ENCODE peak calls at places on chromosomes 4 and X, in eight cellular contexts. E is stimulated activated CD4-positive, alpha-beta T cell treated with anti-CD3 and anti-CD28 coated beads, Interleukin-1b, Interleukin-23, amount 100 ng/mL, for 24 hours; P is neural progenitor cell; D is heart right ventricle; I is astrocyte of the spinal cord; T is NB4; X is psoas muscle; U is GM12878. C is an unnamed sample.

GRCh38 chr4:52664479-52664878 is 5.4 kb upstream of the USP46 start:
- DNase-seq in X (no peak), T (no peak), D (no peak), I (no peak), E (no peak), U (no peak), P (no peak), C (no peak)

GRCh38 chrX:50103866-50104566 is 96.8 kb downstream of the AKAP4 start:
- DNase-seq in P (no peak), X (no peak), D (no peak), U (no peak), E (no peak), T (no peak), I (no peak), C (peak)

GRCh38 chr4:112280657-112281056 is 5.0 kb downstream of the TIFA start:
- DNase-seq in I (no peak), T (no peak), D (no peak), E (no peak), X (no peak), U (no peak), P (no peak), C (no peak)

GRCh38 chrX:68841251-68842049 is 12.6 kb downstream of the EFNB1 start:
- DNase-seq in P (no peak), U (no peak), D (no peak), X (no peak), T (peak), I (no peak), E (no peak), C (no peak)

GRCh38 chr4:14792702-14793227 is 209.5 kb upstream of the CPEB2 start:
- DNase-seq in D (no peak), P (no peak), I (peak), T (no peak), U (no peak), E (no peak), X (no peak), C (peak)

GRCh38 chr4:21753084-21753760 is 195.3 kb downstream of the KCNIP4 start:
- DNase-seq in I (peak), U (no peak), X (no peak), E (no peak), D (no peak), T (no peak), P (no peak), C (no peak)

GRCh38 chrX:74450803-74451449 is 29.6 kb downstream of the SLC16A2 start:
- DNase-seq in I (peak), P (no peak), X (no peak), T (peak), U (no peak), E (no peak), D (no peak), C (peak)

GRCh38 chr4:54882616-54883015 is 224.9 kb downstream of the KIT start:
- DNase-seq in I (peak), X (no peak), E (no peak), U (no peak), P (no peak), D (no peak), T (no peak), C (peak)

GRCh38 chrX:20320461-20321159 is 53.9 kb upstream of the RPS6KA3 start:
- DNase-seq in T (peak), D (no peak), E (no peak), U (peak), P (no peak), X (no peak), I (no peak), C (no peak)

GRCh38 chr4:39341075-39341725 is 25.0 kb downstream of the RFC1 start:
- DNase-seq in I (no peak), T (no peak), P (no peak), E (no peak), D (no peak), X (no peak), U (no peak), C (no peak)

GRCh38 chrX:103629295-103630170 is 758 bp downstream of the TCEAL1 start:
- DNase-seq in E (no peak), X (peak), D (peak), I (peak), P (peak), T (peak), U (no peak), C (peak)

GRCh38 chr4:153780876-153781275 is 8.0 kb downstream of the SFRP2 start:
- DNase-seq in I (no peak), T (no peak), U (peak), P (no peak), X (no peak), E (no peak), D (no peak), C (no peak)

GRCh38 chr4:151117371-151117962 is 18.0 kb downstream of the RPS3A start:
- DNase-seq in X (no peak), T (peak), P (peak), E (no peak), I (peak), D (peak), U (no peak), C (peak)

GRCh38 chr4:36285784-36286480 is 4.5 kb downstream of the DTHD1 start:
- DNase-seq in T (peak), I (no peak), D (no peak), P (no peak), X (no peak), U (peak), E (no peak), C (no peak)

GRCh38 chr4:76930721-76931481 is 18.7 kb upstream of the SEPTIN11 start:
- DNase-seq in I (no peak), D (no peak), T (no peak), P (no peak), X (no peak), U (no peak), E (no peak), C (no peak)

GRCh38 chr4:105896461-105896939 is 1.2 kb downstream of the NPNT start:
- DNase-seq in U (no peak), E (no peak), I (no peak), D (no peak), P (no peak), T (no peak), X (no peak), C (no peak)

GRCh38 chrX:97311066-97311778 is 427.5 kb downstream of the RPA4 start:
- DNase-seq in P (no peak), U (no peak), E (no peak), T (no peak), I (no peak), D (no peak), X (no peak), C (no peak)

GRCh38 chr4:84814100-84814750 is 152.3 kb downstream of the WDFY3 start:
- DNase-seq in U (no peak), E (no peak), X (no peak), P (no peak), I (peak), D (no peak), T (peak), C (peak)

GRCh38 chrX:47297874-47298273 is 65.1 kb downstream of the USP11 start:
- DNase-seq in U (no peak), D (no peak), X (no peak), I (no peak), P (no peak), E (no peak), T (no peak), C (peak)

GRCh38 chrX:107718156-107718621 is 57.4 kb downstream of the TSC22D3 start:
- DNase-seq in D (peak), T (peak), X (peak), I (peak), U (no peak), E (peak), P (peak), C (peak)

GRCh38 chr4:152983774-152984411 is 47.8 kb downstream of the FHDC1 start:
- DNase-seq in I (peak), E (no peak), X (no peak), T (no peak), U (no peak), D (no peak), P (no peak), C (peak)

GRCh38 chr4:143393195-143393594 is 56.5 kb downstream of the GAB1 start:
- DNase-seq in P (no peak), T (no peak), X (no peak), I (no peak), U (no peak), D (no peak), E (no peak), C (no peak)

GRCh38 chr4:95409127-95409526 is 139.6 kb downstream of the UNC5C start:
- DNase-seq in P (no peak), U (no peak), I (peak), T (no peak), X (no peak), E (no peak), D (no peak), C (no peak)

GRCh38 chr4:88104902-88105610 is 53.4 kb downstream of the ABCG2 start:
- DNase-seq in E (no peak), I (peak), D (no peak), X (no peak), U (no peak), T (no peak), P (no peak), C (peak)

GRCh38 chrX:45577361-45577760 is 376.7 kb upstream of the DIPK2B start:
- DNase-seq in P (no peak), E (no peak), T (no peak), I (no peak), U (no peak), D (no peak), X (no peak), C (no peak)

GRCh38 chrX:24493740-24494543 is 28.9 kb downstream of the PDK3 start:
- DNase-seq in E (no peak), T (no peak), U (no peak), D (no peak), I (no peak), X (no peak), P (no peak), C (peak)

GRCh38 chrX:15451913-15452312 is 41.2 kb downstream of the PIR start:
- DNase-seq in D (no peak), U (no peak), T (no peak), I (no peak), P (no peak), X (peak), E (no peak), C (peak)

GRCh38 chr4:109801895-109802319 is at the start of gene CFI:
- DNase-seq in I (peak), U (no peak), T (no peak), E (no peak), D (no peak), X (no peak), P (no peak), C (peak)

GRCh38 chrX:154459843-154460242 is 1.8 kb downstream of the PLXNA3 start:
- DNase-seq in D (no peak), T (peak), I (no peak), E (no peak), U (no peak), P (no peak), X (no peak), C (no peak)

GRCh38 chrX:11703855-11704254 is 38.1 kb upstream of the ARHGAP6 start:
- DNase-seq in T (no peak), X (no peak), P (no peak), I (no peak), U (no peak), E (no peak), D (no peak), C (no peak)

GRCh38 chrX:31420711-31421151 is 348.9 kb upstream of the FTHL17 start:
- DNase-seq in T (no peak), E (no peak), I (no peak), X (no peak), P (no peak), U (no peak), D (no peak), C (peak)

GRCh38 chrX:130738638-130739195 is 164.3 kb downstream of the ENOX2 start:
- DNase-seq in E (no peak), U (no peak), X (no peak), P (peak), D (no peak), I (no peak), T (no peak), C (no peak)

GRCh38 chr4:152535236-152535902 is 523 bp downstream of the FBXW7 start:
- DNase-seq in E (no peak), X (no peak), U (no peak), I (no peak), P (peak), D (peak), T (peak), C (no peak)

GRCh38 chr4:22237155-22237751 is 278.6 kb downstream of the ADGRA3 start:
- DNase-seq in P (peak), D (no peak), E (peak), U (no peak), I (no peak), T (peak), X (no peak), C (no peak)

GRCh38 chrX:40908857-40909475 is 173.6 kb upstream of the MED14 start:
- DNase-seq in U (no peak), I (peak), E (no peak), D (no peak), P (no peak), X (no peak), T (no peak), C (peak)

GRCh38 chr4:101972791-101973190 is 182.3 kb downstream of the BANK1 start:
- DNase-seq in T (no peak), U (no peak), D (no peak), I (no peak), P (no peak), X (no peak), E (no peak), C (no peak)

GRCh38 chr4:156929706-156930105 is 41.9 kb downstream of the PDGFC start:
- DNase-seq in D (no peak), P (no peak), U (no peak), E (no peak), I (no peak), T (no peak), X (no peak), C (no peak)

GRCh38 chr4:110107868-110108267 is 90.5 kb downstream of the ELOVL6 start:
- DNase-seq in D (no peak), E (no peak), T (peak), U (no peak), P (no peak), X (no peak), I (no peak), C (peak)

GRCh38 chrX:107731831-107732502 is 43.6 kb downstream of the TSC22D3 start:
- DNase-seq in P (peak), D (peak), U (no peak), I (peak), T (peak), E (no peak), X (peak), C (peak)

C was measured in cardiac fibroblast.